ENCODE peak calls at places on chromosomes 2 and 18, in six cellular contexts. One of them, this sample, is unnamed.

GRCh38 chr2:86186431-86186830 is 8.8 kb downstream of the IMMT start:
- DNase-seq in osteoblast: peak; percentile 22
- DNase-seq in spleen: no peak
- DNase-seq in GM23248: no peak
- DNase-seq in breast epithelium: no peak
- DNase-seq in effector memory CD4-positive, alpha-beta T cell: no peak
- DNase-seq in this sample: no peak

GRCh38 chr2:96539215-96539920 is 2.8 kb downstream of the ARID5A start:
- DNase-seq in osteoblast: no peak
- DNase-seq in spleen: peak; percentile 81
- DNase-seq in GM23248: no peak
- DNase-seq in breast epithelium: no peak
- DNase-seq in effector memory CD4-positive, alpha-beta T cell: no peak
- DNase-seq in this sample: no peak

GRCh38 chr2:41709702-41710599 is 337.9 kb upstream of the PKDCC start:
- DNase-seq in osteoblast: no peak
- DNase-seq in spleen: no peak
- DNase-seq in GM23248: no peak
- DNase-seq in breast epithelium: no peak
- DNase-seq in effector memory CD4-positive, alpha-beta T cell: no peak
- DNase-seq in this sample: no peak

GRCh38 chr2:189574793-189575475 is 5.7 kb downstream of the SLC40A1 start:
- DNase-seq in osteoblast: peak; percentile 47
- DNase-seq in spleen: no peak
- DNase-seq in GM23248: no peak
- DNase-seq in breast epithelium: no peak
- DNase-seq in effector memory CD4-positive, alpha-beta T cell: no peak
- DNase-seq in this sample: no peak

GRCh38 chr2:133885847-133886246 is 317.6 kb upstream of the NCKAP5 start:
- DNase-seq in osteoblast: peak; percentile 19
- DNase-seq in spleen: no peak
- DNase-seq in GM23248: no peak
- DNase-seq in breast epithelium: no peak
- DNase-seq in effector memory CD4-positive, alpha-beta T cell: no peak
- DNase-seq in this sample: no peak

GRCh38 chr2:150485114-150485870 is 2.2 kb downstream of the RND3 start:
- DNase-seq in osteoblast: peak; percentile 78
- DNase-seq in spleen: peak; percentile 71
- DNase-seq in GM23248: peak; percentile 84
- DNase-seq in breast epithelium: peak; percentile 88
- DNase-seq in effector memory CD4-positive, alpha-beta T cell: no peak
- DNase-seq in this sample: peak; percentile 77

GRCh38 chr2:183037281-183037659 is 987 bp downstream of the NCKAP1 start:
- DNase-seq in osteoblast: peak; percentile 62
- DNase-seq in spleen: no peak
- DNase-seq in GM23248: peak; percentile 74
- DNase-seq in breast epithelium: no peak
- DNase-seq in effector memory CD4-positive, alpha-beta T cell: no peak
- DNase-seq in this sample: no peak

GRCh38 chr18:64809801-64810200 is 660.9 kb upstream of the LINC00305 start:
- DNase-seq in osteoblast: no peak
- DNase-seq in spleen: no peak
- DNase-seq in GM23248: no peak
- DNase-seq in breast epithelium: no peak
- DNase-seq in effector memory CD4-positive, alpha-beta T cell: no peak
- DNase-seq in this sample: no peak

GRCh38 chr2:100818606-100819364 is 1.2 kb upstream of the NPAS2 start:
- DNase-seq in osteoblast: peak; percentile 96
- DNase-seq in spleen: no peak
- DNase-seq in GM23248: peak; percentile 82
- DNase-seq in breast epithelium: peak; percentile 71
- DNase-seq in effector memory CD4-positive, alpha-beta T cell: no peak
- DNase-seq in this sample: peak; percentile 68

GRCh38 chr2:7994397-7994951 is 687.4 kb upstream of the ID2 start:
- DNase-seq in osteoblast: no peak
- DNase-seq in spleen: no peak
- DNase-seq in GM23248: no peak
- DNase-seq in breast epithelium: no peak
- DNase-seq in effector memory CD4-positive, alpha-beta T cell: no peak
- DNase-seq in this sample: peak; percentile 62

GRCh38 chr2:240247868-240248820 is 107.7 kb upstream of the OTOS start:
- DNase-seq in osteoblast: no peak
- DNase-seq in spleen: peak; percentile 56
- DNase-seq in GM23248: no peak
- DNase-seq in breast epithelium: no peak
- DNase-seq in effector memory CD4-positive, alpha-beta T cell: no peak
- DNase-seq in this sample: no peak

GRCh38 chr2:74250189-74250631 is 51.8 kb downstream of the MTHFD2 start:
- DNase-seq in osteoblast: peak; percentile 88
- DNase-seq in spleen: no peak
- DNase-seq in GM23248: peak; percentile 70
- DNase-seq in breast epithelium: no peak
- DNase-seq in effector memory CD4-positive, alpha-beta T cell: peak; percentile 41
- DNase-seq in this sample: no peak

GRCh38 chr2:10932345-10933151 is 20.8 kb downstream of the KCNF1 start:
- DNase-seq in osteoblast: peak; percentile 5
- DNase-seq in spleen: peak; percentile 59
- DNase-seq in GM23248: no peak
- DNase-seq in breast epithelium: no peak
- DNase-seq in effector memory CD4-positive, alpha-beta T cell: no peak
- DNase-seq in this sample: no peak

GRCh38 chr2:207394812-207395534 is 134.8 kb upstream of the CREB1 start:
- DNase-seq in osteoblast: peak; percentile 69
- DNase-seq in spleen: no peak
- DNase-seq in GM23248: peak; percentile 95
- DNase-seq in breast epithelium: no peak
- DNase-seq in effector memory CD4-positive, alpha-beta T cell: no peak
- DNase-seq in this sample: no peak

GRCh38 chr18:22434973-22435608 is 17.4 kb upstream of the CTAGE1 start:
- DNase-seq in osteoblast: peak; percentile 84
- DNase-seq in spleen: no peak
- DNase-seq in GM23248: peak; percentile 90
- DNase-seq in breast epithelium: no peak
- DNase-seq in effector memory CD4-positive, alpha-beta T cell: no peak
- DNase-seq in this sample: no peak

GRCh38 chr2:27885656-27886055 is 4.5 kb downstream of the RBKS start:
- DNase-seq in osteoblast: peak; percentile 18
- DNase-seq in spleen: no peak
- DNase-seq in GM23248: peak; percentile 26
- DNase-seq in breast epithelium: no peak
- DNase-seq in effector memory CD4-positive, alpha-beta T cell: no peak
- DNase-seq in this sample: no peak

GRCh38 chr2:14633451-14634211 is 1.1 kb downstream of the LRATD1 start:
- DNase-seq in osteoblast: peak; percentile 69
- DNase-seq in spleen: no peak
- DNase-seq in GM23248: no peak
- DNase-seq in breast epithelium: no peak
- DNase-seq in effector memory CD4-positive, alpha-beta T cell: no peak
- DNase-seq in this sample: peak; percentile 15
- H3K4me3 ChIP-seq in osteoblast: no peak overlapping the region
- H3K4me3 ChIP-seq in spleen: peak overlapping the region; percentile 6
- H3K4me3 ChIP-seq in GM23248: peak overlapping the region; percentile 77
- H3K4me3 ChIP-seq in breast epithelium: peak overlapping the region; percentile 36
- H3K4me3 ChIP-seq in effector memory CD4-positive, alpha-beta T cell: no peak overlapping the region
- H3K4me3 ChIP-seq in this sample: peak overlapping the region; percentile 73

GRCh38 chr2:112185131-112185530 is 46.9 kb downstream of the FBLN7 start:
- DNase-seq in osteoblast: no peak
- DNase-seq in spleen: no peak
- DNase-seq in GM23248: no peak
- DNase-seq in breast epithelium: no peak
- DNase-seq in effector memory CD4-positive, alpha-beta T cell: no peak
- DNase-seq in this sample: no peak

GRCh38 chr2:112181571-112182290 is 43.5 kb downstream of the FBLN7 start:
- DNase-seq in osteoblast: no peak
- DNase-seq in spleen: no peak
- DNase-seq in GM23248: no peak
- DNase-seq in breast epithelium: no peak
- DNase-seq in effector memory CD4-positive, alpha-beta T cell: peak; percentile 55
- DNase-seq in this sample: no peak

GRCh38 chr2:112184121-112184520 is 45.9 kb downstream of the FBLN7 start:
- DNase-seq in osteoblast: no peak
- DNase-seq in spleen: no peak
- DNase-seq in GM23248: no peak
- DNase-seq in breast epithelium: no peak
- DNase-seq in effector memory CD4-positive, alpha-beta T cell: no peak
- DNase-seq in this sample: no peak

GRCh38 chr2:112182581-112183034 is 44.4 kb downstream of the FBLN7 start:
- DNase-seq in osteoblast: no peak
- DNase-seq in spleen: no peak
- DNase-seq in GM23248: no peak
- DNase-seq in breast epithelium: no peak
- DNase-seq in effector memory CD4-positive, alpha-beta T cell: no peak
- DNase-seq in this sample: no peak

GRCh38 chr2:112183327-112184025 is 45.3 kb downstream of the FBLN7 start:
- DNase-seq in osteoblast: no peak
- DNase-seq in spleen: no peak
- DNase-seq in GM23248: no peak
- DNase-seq in breast epithelium: no peak
- DNase-seq in effector memory CD4-positive, alpha-beta T cell: no peak
- DNase-seq in this sample: no peak
- H3K9me3 ChIP-seq in osteoblast: no peaks in the 10 kb centered on the region
- H3K9me3 ChIP-seq in spleen: no peaks in the 10 kb centered on the region
- H3K9me3 ChIP-seq in GM23248: no peaks in the 10 kb centered on the region
- H3K9me3 ChIP-seq in breast epithelium: no peaks in the 10 kb centered on the region
- H3K9me3 ChIP-seq in effector memory CD4-positive, alpha-beta T cell: no peaks in the 10 kb centered on the region
- H3K9me3 ChIP-seq in this sample: no peaks in the 10 kb centered on the region

GRCh38 chr2:217954469-217954868 is 48.3 kb downstream of the TNS1 start:
- DNase-seq in osteoblast: no peak
- DNase-seq in spleen: peak; percentile 57
- DNase-seq in GM23248: no peak
- DNase-seq in breast epithelium: no peak
- DNase-seq in effector memory CD4-positive, alpha-beta T cell: no peak
- DNase-seq in this sample: peak; percentile 61

GRCh38 chr2:217955881-217956493 is 46.8 kb downstream of the TNS1 start:
- DNase-seq in osteoblast: no peak
- DNase-seq in spleen: no peak
- DNase-seq in GM23248: no peak
- DNase-seq in breast epithelium: no peak
- DNase-seq in effector memory CD4-positive, alpha-beta T cell: no peak
- DNase-seq in this sample: no peak

GRCh38 chr2:217954051-217954450 is 48.7 kb downstream of the TNS1 start:
- DNase-seq in osteoblast: no peak
- DNase-seq in spleen: peak; percentile 60
- DNase-seq in GM23248: no peak
- DNase-seq in breast epithelium: no peak
- DNase-seq in effector memory CD4-positive, alpha-beta T cell: no peak
- DNase-seq in this sample: no peak

GRCh38 chr2:217953531-217953932 is 49.3 kb downstream of the TNS1 start:
- DNase-seq in osteoblast: no peak
- DNase-seq in spleen: peak; percentile 65
- DNase-seq in GM23248: no peak
- DNase-seq in breast epithelium: peak; percentile 49
- DNase-seq in effector memory CD4-positive, alpha-beta T cell: no peak
- DNase-seq in this sample: no peak

GRCh38 chr2:217954971-217955740 is 47.6 kb downstream of the TNS1 start:
- DNase-seq in osteoblast: no peak
- DNase-seq in spleen: peak; percentile 62
- DNase-seq in GM23248: no peak
- DNase-seq in breast epithelium: no peak
- DNase-seq in effector memory CD4-positive, alpha-beta T cell: no peak
- DNase-seq in this sample: no peak
- H3K4me1 ChIP-seq in osteoblast: peaks cover 8% of the 10 kb centered on the region
- H3K4me1 ChIP-seq in spleen: peaks cover 6% of the 10 kb centered on the region
- H3K4me1 ChIP-seq in GM23248: peaks cover 14% of the 10 kb centered on the region
- H3K4me1 ChIP-seq in breast epithelium: peaks cover 42% of the 10 kb centered on the region
- H3K4me1 ChIP-seq in effector memory CD4-positive, alpha-beta T cell: no peaks in the 10 kb centered on the region
- H3K4me1 ChIP-seq in this sample: peaks cover 98% of the 10 kb centered on the region

DNA sequence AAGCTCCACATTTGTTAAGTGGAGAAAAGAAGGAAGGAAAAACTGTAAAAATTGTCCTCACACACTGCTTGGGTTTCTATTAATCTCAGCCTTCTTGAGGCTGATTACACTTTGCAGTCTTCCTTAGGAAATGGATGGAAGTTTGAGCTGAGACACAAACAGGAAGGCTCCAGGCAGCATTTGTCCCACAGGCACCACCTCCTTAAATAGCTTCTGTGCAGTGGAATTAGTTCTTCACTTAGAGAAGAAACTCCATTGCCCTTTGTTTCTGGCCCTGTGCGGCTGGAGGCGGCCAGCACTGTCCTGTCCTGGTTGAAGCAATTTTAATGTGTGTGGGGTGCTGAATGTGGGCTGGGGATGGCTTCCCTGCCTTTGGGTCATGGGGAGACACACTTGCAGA is 44.3 kb downstream of the ARHGAP28 start:
- DNase-seq in osteoblast: peak; percentile 17
- DNase-seq in spleen: no peak
- DNase-seq in GM23248: no peak
- DNase-seq in breast epithelium: no peak
- DNase-seq in effector memory CD4-positive, alpha-beta T cell: no peak
- DNase-seq in this sample: no peak
- H3K4me3 ChIP-seq in osteoblast: no peak overlapping the region
- H3K4me3 ChIP-seq in spleen: no peak overlapping the region
- H3K4me3 ChIP-seq in GM23248: no peak overlapping the region
- H3K4me3 ChIP-seq in breast epithelium: no peak overlapping the region
- H3K4me3 ChIP-seq in effector memory CD4-positive, alpha-beta T cell: no peak overlapping the region
- H3K4me3 ChIP-seq in this sample: peak overlapping the region; percentile 21

DNA sequence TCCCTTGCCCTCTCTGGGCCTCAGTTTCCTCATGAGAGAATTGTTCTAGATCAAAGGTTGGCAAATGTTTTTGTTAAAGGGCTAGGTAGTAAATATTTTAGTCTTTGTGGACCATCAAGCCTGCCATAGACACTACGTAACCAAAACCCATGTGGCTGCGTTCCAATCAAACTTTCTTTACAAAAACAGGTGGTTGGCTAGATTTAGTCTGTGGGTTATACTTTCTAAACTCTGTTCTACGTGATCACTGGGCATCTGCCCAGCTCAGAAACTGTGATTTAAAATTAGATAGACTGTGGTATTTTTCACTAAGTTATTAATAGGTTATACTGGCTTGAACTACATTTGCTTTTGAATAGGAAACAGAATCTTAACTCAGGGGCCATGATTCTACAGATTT is 149.8 kb upstream of the DCC start:
- DNase-seq in osteoblast: no peak
- DNase-seq in spleen: no peak
- DNase-seq in GM23248: no peak
- DNase-seq in breast epithelium: no peak
- DNase-seq in effector memory CD4-positive, alpha-beta T cell: no peak
- DNase-seq in this sample: no peak
- H3K9me3 ChIP-seq in osteoblast: no peaks in the 10 kb centered on the region
- H3K9me3 ChIP-seq in spleen: no peaks in the 10 kb centered on the region
- H3K9me3 ChIP-seq in GM23248: no peaks in the 10 kb centered on the region
- H3K9me3 ChIP-seq in breast epithelium: no peaks in the 10 kb centered on the region
- H3K9me3 ChIP-seq in effector memory CD4-positive, alpha-beta T cell: no peaks in the 10 kb centered on the region
- H3K9me3 ChIP-seq in this sample: no peaks in the 10 kb centered on the region

This sample was measured in left ventricle myocardium inferior.